ENCODE peak calls at places on chromosomes 6 and 20, in ten cellular contexts. Y, S, D, F, R, P, O, N, T and I are unnamed samples.

GRCh38 chr6:82959385-82959941 is 106.2 kb downstream of the UBE3D start:
- DNase-seq in Y (no peak), S (no peak), D (no peak), F (peak), R (no peak), P (no peak), O (no peak), N (no peak), T (no peak), I (no peak)

GRCh38 chr6:147768969-147769368 is 260.5 kb downstream of the SAMD5 start:
- DNase-seq in Y (no peak), S (no peak), D (no peak), F (no peak), R (no peak), P (no peak), O (no peak), N (no peak), T (no peak), I (no peak)

GRCh38 chr6:39302669-39303424 is 11.4 kb downstream of the KCNK17 start:
- DNase-seq in Y (peak), S (peak), D (peak), F (peak), R (peak), P (peak), O (peak), N (peak), T (peak), I (peak)

GRCh38 chr6:6891074-6891754 is 216.5 kb upstream of the RREB1 start:
- DNase-seq in Y (no peak), S (no peak), D (no peak), F (peak), R (no peak), P (no peak), O (no peak), N (no peak), T (no peak), I (no peak)

GRCh38 chr6:164216839-164217238 is 802.3 kb downstream of the QKI start:
- DNase-seq in Y (no peak), S (no peak), D (peak), F (no peak), R (no peak), P (no peak), O (no peak), N (no peak), T (no peak), I (no peak)

GRCh38 chr6:17027441-17027840 is 74.4 kb upstream of the STMND1 start:
- DNase-seq in Y (no peak), S (no peak), D (no peak), F (no peak), R (no peak), P (no peak), O (no peak), N (no peak), T (no peak), I (no peak)

GRCh38 chr6:46130665-46131064 is 876 bp downstream of the ENPP4 start:
- DNase-seq in Y (peak), S (no peak), D (no peak), F (no peak), R (no peak), P (peak), O (no peak), N (peak), T (no peak), I (no peak)

GRCh38 chr6:33192671-33193602 is 670 bp upstream of the COL11A2 start:
- DNase-seq in Y (no peak), S (no peak), D (peak), F (peak), R (no peak), P (no peak), O (no peak), N (no peak), T (peak), I (no peak)

GRCh38 chr6:76839505-76839904 is 623.8 kb downstream of the HTR1B start:
- DNase-seq in Y (no peak), S (no peak), D (no peak), F (no peak), R (no peak), P (no peak), O (no peak), N (no peak), T (no peak), I (no peak)

DNA sequence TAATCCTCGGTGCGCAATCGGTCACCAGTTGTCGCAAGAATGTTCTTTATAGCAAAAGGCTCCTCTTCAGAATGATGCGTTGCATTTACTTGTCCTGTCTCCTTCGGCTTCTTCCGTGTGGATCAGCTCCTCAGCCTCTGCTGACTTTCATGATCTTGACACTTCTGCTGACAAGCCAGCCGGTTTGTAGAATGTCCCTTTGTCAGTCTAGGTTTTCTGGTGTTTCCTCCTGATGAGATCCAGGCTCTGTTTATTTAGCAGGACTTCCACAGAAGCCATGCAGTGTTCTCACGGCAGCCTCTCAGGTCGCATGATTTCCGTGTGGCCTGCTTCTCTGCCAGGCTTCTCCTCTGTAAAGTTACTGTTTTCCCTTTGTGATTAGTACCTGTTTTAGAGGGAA is 66.9 kb downstream of the STX11 start:
- DNase-seq in Y (no peak), S (no peak), D (no peak), F (no peak), R (no peak), P (no peak), O (no peak), N (no peak), T (no peak), I (no peak)
- H3K4me3 ChIP-seq in Y (no peak), S (peak), D (peak), F (no peak), R (peak), P (peak), O (peak), N (peak), T (peak), I (no peak)

GRCh38 chr20:3088031-3088430 is 3.5 kb upstream of the AVP start:
- DNase-seq in Y (no peak), S (no peak), D (no peak), F (no peak), R (no peak), P (no peak), O (no peak), N (no peak), T (no peak), I (no peak)

GRCh38 chr20:3090565-3090964 is 6.0 kb upstream of the AVP start:
- DNase-seq in Y (no peak), S (no peak), D (no peak), F (no peak), R (no peak), P (peak), O (no peak), N (peak), T (no peak), I (no peak)

GRCh38 chr20:3094848-3095629 is 10.5 kb upstream of the AVP start:
- DNase-seq in Y (no peak), S (no peak), D (no peak), F (no peak), R (no peak), P (no peak), O (no peak), N (no peak), T (no peak), I (no peak)

GRCh38 chr20:3093861-3094361 is 9.4 kb upstream of the AVP start:
- DNase-seq in Y (no peak), S (no peak), D (no peak), F (no peak), R (no peak), P (no peak), O (no peak), N (peak), T (no peak), I (no peak)

DNA sequence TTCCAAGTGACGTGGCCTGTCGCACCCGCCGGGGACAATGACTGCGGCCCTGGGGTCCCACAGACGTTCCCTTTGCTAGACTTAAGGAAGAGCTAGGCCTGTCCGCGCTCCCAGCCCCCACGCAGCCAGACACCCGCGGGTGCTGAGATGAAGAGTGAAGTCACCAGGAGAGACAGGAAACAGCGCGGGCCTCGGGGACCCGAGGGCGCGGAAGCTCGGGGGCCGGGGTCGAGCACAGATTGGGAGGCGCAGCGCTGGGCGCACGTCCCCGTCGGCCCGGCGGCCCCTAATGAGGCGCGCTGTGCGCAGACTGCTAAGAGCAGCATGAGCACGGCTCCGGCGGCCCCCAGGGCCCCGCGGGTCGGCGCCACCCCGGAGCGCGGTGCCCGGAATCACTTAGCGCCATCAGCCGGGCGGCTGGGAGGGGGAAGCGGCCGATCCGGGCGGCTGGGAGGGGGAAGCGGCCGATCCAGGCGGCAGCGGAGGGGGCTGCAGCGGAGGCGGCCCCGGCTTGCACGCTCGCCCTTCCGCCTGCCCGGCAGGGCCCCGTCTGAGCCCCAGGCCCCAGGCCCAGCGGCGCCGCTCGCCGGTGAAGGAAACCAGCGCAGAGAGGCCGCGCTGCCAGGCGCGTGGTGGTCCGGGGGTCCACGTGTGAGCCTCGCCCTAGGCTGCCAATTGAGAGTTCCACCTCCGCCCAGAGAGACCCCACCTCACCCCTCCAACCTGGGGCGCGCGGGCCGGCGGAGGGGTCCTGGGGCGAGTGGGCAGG is 8.3 kb upstream of the AVP start:
- DNase-seq in Y (no peak), S (no peak), D (no peak), F (peak), R (no peak), P (no peak), O (no peak), N (peak), T (peak), I (no peak)
- H3K4me3 ChIP-seq in Y (no peak), S (no peak), D (peak), F (peak), R (peak), P (no peak), O (peak), N (peak), T (peak), I (peak)

DNA sequence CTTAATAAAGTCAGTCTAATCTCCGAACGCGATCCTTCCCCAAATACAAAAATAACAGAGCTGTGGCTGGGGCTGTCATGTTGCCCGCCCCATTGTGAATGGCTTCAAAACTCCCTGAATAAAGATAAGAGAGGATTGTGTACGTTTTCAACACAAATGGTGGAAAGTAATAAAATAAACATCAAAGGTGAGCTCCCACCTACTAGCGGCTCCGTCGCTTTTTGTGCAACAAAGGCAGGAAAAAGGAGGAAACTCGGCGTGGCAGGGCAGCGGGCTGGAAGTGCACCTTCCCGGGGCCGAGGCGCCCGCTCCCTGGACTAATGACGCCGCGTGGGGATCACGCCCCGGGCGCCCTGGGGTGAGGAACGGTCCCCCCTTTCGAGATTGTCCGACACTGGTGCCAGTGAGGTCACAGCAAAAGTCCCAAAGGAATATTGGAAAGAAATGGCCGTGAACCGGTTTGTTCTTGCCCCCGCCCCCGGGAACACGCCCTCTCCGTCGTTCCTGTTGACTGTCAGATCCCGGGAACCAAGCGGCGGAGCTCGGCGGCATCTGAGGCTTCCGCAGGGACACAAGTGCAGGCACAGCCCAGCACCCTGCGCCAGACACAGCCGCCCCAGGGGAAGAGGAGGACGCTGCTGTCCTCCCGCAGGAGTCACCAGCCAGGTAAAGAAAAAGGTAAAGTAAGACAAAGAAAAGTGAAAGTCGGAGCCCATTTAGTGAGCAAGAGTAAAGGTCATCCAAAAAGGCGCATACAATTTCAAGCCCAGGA is 1.1 kb upstream of the FOXQ1 start:
- DNase-seq in Y (peak), S (no peak), D (no peak), F (peak), R (peak), P (no peak), O (no peak), N (no peak), T (peak), I (no peak)
- H3K4me3 ChIP-seq in Y (no peak), S (peak), D (peak), F (peak), R (peak), P (no peak), O (no peak), N (peak), T (peak), I (no peak)

GRCh38 chr20:35410613-35411012 is 1.2 kb downstream of the UQCC1 start:
- DNase-seq in Y (no peak), S (no peak), D (no peak), F (no peak), R (no peak), P (no peak), O (no peak), N (no peak), T (no peak), I (no peak)
- H3K4me3 ChIP-seq in Y (no peak), S (no peak), D (no peak), F (no peak), R (peak), P (peak), O (peak), N (peak), T (peak), I (peak)

GRCh38 chr6:3759656-3760245 is 8.2 kb upstream of the PXDC1 start:
- DNase-seq in Y (no peak), S (no peak), D (no peak), F (no peak), R (no peak), P (no peak), O (no peak), N (no peak), T (no peak), I (no peak)

GRCh38 chr6:3758842-3759144 is 7.3 kb upstream of the PXDC1 start:
- DNase-seq in Y (no peak), S (no peak), D (no peak), F (no peak), R (no peak), P (no peak), O (no peak), N (no peak), T (no peak), I (no peak)

GRCh38 chr6:3755637-3756515 is 4.4 kb upstream of the PXDC1 start:
- DNase-seq in Y (no peak), S (no peak), D (no peak), F (peak), R (no peak), P (no peak), O (no peak), N (no peak), T (no peak), I (no peak)

GRCh38 chr6:3756516-3757010 is 5.0 kb upstream of the PXDC1 start:
- DNase-seq in Y (no peak), S (no peak), D (no peak), F (no peak), R (no peak), P (no peak), O (no peak), N (no peak), T (no peak), I (no peak)

DNA sequence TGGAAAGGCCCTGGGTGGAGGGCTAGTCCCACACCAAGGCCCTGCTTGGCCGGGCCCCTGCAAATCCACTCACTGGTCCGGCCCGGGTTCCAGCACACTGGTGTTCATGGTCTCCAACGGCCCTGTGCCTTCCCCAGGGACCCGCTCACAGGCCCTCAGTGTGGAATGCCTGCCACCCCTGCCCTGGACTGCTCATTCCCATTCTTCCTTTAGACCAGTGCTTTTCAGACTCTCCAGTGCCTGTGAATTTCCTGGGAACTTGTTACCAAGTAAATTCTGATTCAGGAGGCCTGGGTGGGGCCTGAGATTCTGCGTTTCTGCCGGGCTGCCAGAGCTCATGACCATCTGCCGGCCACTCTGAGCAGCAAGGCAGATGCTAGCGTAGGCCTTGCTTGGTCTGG is 5.7 kb upstream of the PXDC1 start:
- DNase-seq in Y (no peak), S (no peak), D (no peak), F (no peak), R (no peak), P (no peak), O (no peak), N (no peak), T (no peak), I (no peak)
- H3K4me3 ChIP-seq in Y (no peak), S (no peak), D (no peak), F (no peak), R (no peak), P (no peak), O (no peak), N (no peak), T (no peak), I (no peak)